ENCODE peak calls at places on chromosomes 2 and 18, in five cellular contexts. Y is lower lobe of right lung; B is activated CD4-positive, alpha-beta T cell treated with anti-CD3 and anti-CD28 coated beads, Interleukin-2, amount 50 U/mL, for 1 hour; C is HEK293T; Z is dermis blood vessel endothelial cell. K is an unnamed sample.

GRCh38 chr2:182758379-182758778 is 42.3 kb downstream of the DNAJC10 start:
- DNase-seq in C (no peak), Y (no peak), Z (no peak), B (no peak), K (no peak)

GRCh38 chr2:220455389-220455788 is 828.0 kb downstream of the SLC4A3 start:
- DNase-seq in Y (no peak), B (no peak), C (no peak), Z (no peak), K (no peak)

GRCh38 chr2:196241175-196241574 is 69.8 kb upstream of the STK17B start:
- DNase-seq in Z (no peak), C (no peak), Y (no peak), B (no peak), K (no peak)

GRCh38 chr2:10239561-10239967 is 63.1 kb upstream of the HPCAL1 start:
- DNase-seq in C (no peak), B (no peak), Z (no peak), Y (peak), K (peak)

GRCh38 chr2:134727385-134727784 is 8.6 kb upstream of the TMEM163 start:
- DNase-seq in C (no peak), Z (peak), B (no peak), Y (no peak), K (no peak)

GRCh38 chr2:6639870-6640639 is 225.7 kb downstream of the CMPK2 start:
- DNase-seq in Y (no peak), C (no peak), B (no peak), Z (no peak), K (no peak)

GRCh38 chr2:37893327-37893726 is 31.8 kb upstream of the RMDN2 start:
- DNase-seq in Y (no peak), B (no peak), C (no peak), Z (no peak), K (no peak)

GRCh38 chr18:35143615-35144596 is 96.9 kb upstream of the ZNF397 start:
- DNase-seq in Z (peak), Y (no peak), C (peak), B (no peak), K (peak)